ENCODE peak calls at places on chromosomes 7 and 10, in five cellular contexts. One of them, this sample, is unnamed.

GRCh38 chr10:7872041-7872442 is 53.7 kb downstream of the TAF3 start:
- DNase-seq in NCI-H2081: peak; percentile 21
- DNase-seq in pancreas: no peak
- DNase-seq in AG04450: no peak
- DNase-seq in neural crest cell: no peak
- DNase-seq in this sample: peak; percentile 8

GRCh38 chr10:110005716-110006115 is 2.1 kb upstream of the ADD3 start:
- DNase-seq in NCI-H2081: no peak
- DNase-seq in pancreas: no peak
- DNase-seq in AG04450: peak; percentile 74
- DNase-seq in neural crest cell: peak; percentile 20
- DNase-seq in this sample: no peak

GRCh38 chr10:88848499-88848898 is 3.1 kb downstream of the ANKRD22 start:
- DNase-seq in NCI-H2081: no peak
- DNase-seq in pancreas: no peak
- DNase-seq in AG04450: no peak
- DNase-seq in neural crest cell: no peak
- DNase-seq in this sample: peak; percentile 88

GRCh38 chr7:76302299-76303056 is at the start of gene HSPB1:
- DNase-seq in NCI-H2081: peak; percentile 85
- DNase-seq in pancreas: peak; percentile 99
- DNase-seq in AG04450: peak; percentile 69
- DNase-seq in neural crest cell: peak; percentile 51
- DNase-seq in this sample: peak; percentile 95

GRCh38 chr10:111481271-111482073 is 404.6 kb downstream of the ADRA2A start:
- DNase-seq in NCI-H2081: no peak
- DNase-seq in pancreas: no peak
- DNase-seq in AG04450: no peak
- DNase-seq in neural crest cell: no peak
- DNase-seq in this sample: peak; percentile 2

GRCh38 chr10:60611291-60611747 is 167.0 kb upstream of the CDK1 start:
- DNase-seq in NCI-H2081: no peak
- DNase-seq in pancreas: no peak
- DNase-seq in AG04450: no peak
- DNase-seq in neural crest cell: no peak
- DNase-seq in this sample: peak; percentile 75

GRCh38 chr7:130844811-130845580 is 111.0 kb upstream of the KLF14 start:
- DNase-seq in NCI-H2081: no peak
- DNase-seq in pancreas: no peak
- DNase-seq in AG04450: no peak
- DNase-seq in neural crest cell: no peak
- DNase-seq in this sample: peak; percentile 87

GRCh38 chr7:79452495-79453265 is 787 bp downstream of the MAGI2 start:
- DNase-seq in NCI-H2081: no peak
- DNase-seq in pancreas: peak; percentile 8
- DNase-seq in AG04450: no peak
- DNase-seq in neural crest cell: peak; percentile 19
- DNase-seq in this sample: peak; percentile 33

GRCh38 chr7:152859781-152860191 is 100.2 kb downstream of the ACTR3B start:
- DNase-seq in NCI-H2081: no peak
- DNase-seq in pancreas: no peak
- DNase-seq in AG04450: no peak
- DNase-seq in neural crest cell: no peak
- DNase-seq in this sample: peak; percentile 9

GRCh38 chr10:74825371-74826141 is 844 bp upstream of the KAT6B start:
- DNase-seq in NCI-H2081: peak; percentile 53
- DNase-seq in pancreas: no peak
- DNase-seq in AG04450: no peak
- DNase-seq in neural crest cell: peak; percentile 68
- DNase-seq in this sample: no peak

GRCh38 chr10:47369251-47369894 is 14.7 kb downstream of the ZNF488 start:
- DNase-seq in NCI-H2081: no peak
- DNase-seq in pancreas: no peak
- DNase-seq in AG04450: no peak
- DNase-seq in neural crest cell: no peak
- DNase-seq in this sample: no peak

This sample was measured in M059J.